ENCODE peak calls at places on chromosome 16, in ten cellular contexts. Y is GM12865, A is midbrain, K is A172, U is fibroblast of mammary gland, M is hypothalamus, X is astrocyte of the cerebellum, D is LoVo, I is Kasumi-1, P is D341Med. T is an unnamed sample.

GRCh38 chr16:70784692-70785317 is 16.2 kb downstream of the VAC14 start:
- DNase-seq in M (no peak), P (no peak), X (no peak), I (no peak), D (no peak), A (no peak), K (no peak), Y (no peak), U (no peak), T (no peak)

GRCh38 chr16:87076950-87077749 is 240.0 kb downstream of the C16orf95 start:
- DNase-seq in U (peak), X (no peak), D (peak), I (peak), P (peak), Y (peak), A (no peak), K (peak), M (no peak), T (peak)

GRCh38 chr16:25875956-25876608 is 184.3 kb downstream of the HS3ST4 start:
- DNase-seq in I (no peak), M (no peak), P (no peak), A (peak), X (no peak), K (no peak), U (no peak), D (no peak), Y (no peak), T (no peak)

GRCh38 chr16:20074089-20074956 is 633 bp upstream of the GPR139 start:
- DNase-seq in M (no peak), K (no peak), Y (no peak), A (no peak), D (no peak), I (no peak), U (no peak), P (no peak), X (no peak), T (no peak)

GRCh38 chr16:48447428-48447827 is 62.2 kb upstream of the SIAH1 start:
- DNase-seq in P (no peak), X (no peak), A (no peak), M (no peak), U (no peak), Y (no peak), K (no peak), D (no peak), I (no peak), T (no peak)

GRCh38 chr16:77376358-77376757 is 58.5 kb downstream of the ADAMTS18 start:
- DNase-seq in M (no peak), P (no peak), Y (peak), D (no peak), I (no peak), A (no peak), U (peak), K (no peak), X (no peak), T (peak)

GRCh38 chr16:1193143-1193824 is 31.8 kb downstream of the TPSG1 start:
- DNase-seq in M (no peak), Y (no peak), U (no peak), D (peak), X (no peak), I (no peak), A (no peak), P (peak), K (no peak), T (no peak)

GRCh38 chr16:69077251-69077650 is 28.2 kb upstream of the HAS3 start:
- DNase-seq in A (no peak), P (no peak), I (no peak), D (no peak), K (peak), M (no peak), X (no peak), Y (no peak), U (peak), T (no peak)